ENCODE peak calls at places on chromosomes 2 and 18, in four cellular contexts. C is A549, M is GM12878, A is K562. Z is an unnamed sample.

GRCh38 chr2:7456762-7457161 is 539.5 kb downstream of the RNF144A start:
- DNase-seq in C (no peak), M (no peak), A (no peak), Z (no peak)

GRCh38 chr18:57885931-57886330 is 82.8 kb upstream of the ATP8B1 start:
- DNase-seq in C (no peak), M (no peak), A (no peak), Z (no peak)

GRCh38 chr2:135050684-135051083 is 1.4 kb upstream of the RAB3GAP1 start:
- DNase-seq in C (no peak), M (no peak), A (no peak), Z (no peak)

GRCh38 chr2:88582030-88582429 is 45.2 kb downstream of the EIF2AK3 start:
- DNase-seq in C (no peak), M (no peak), A (no peak), Z (no peak)

GRCh38 chr2:227862741-227863588 is 8.5 kb upstream of the DAW1 start:
- DNase-seq in C (peak), M (no peak), A (no peak), Z (peak)

GRCh38 chr18:31010601-31011000 is 31.9 kb downstream of the DSC3 start:
- DNase-seq in C (no peak), M (no peak), A (no peak), Z (no peak)

GRCh38 chr2:9033385-9034175 is 30.1 kb upstream of the MBOAT2 start:
- DNase-seq in C (no peak), M (no peak), A (peak), Z (no peak)

GRCh38 chr2:133213651-133214050 is 354.6 kb downstream of the NCKAP5 start:
- DNase-seq in C (no peak), M (no peak), A (no peak), Z (no peak)

GRCh38 chr2:80326214-80326613 is 21.7 kb upstream of the LRRTM1 start:
- DNase-seq in C (no peak), M (peak), A (no peak), Z (peak)

GRCh38 chr2:101729521-101730190 is 32.1 kb downstream of the MAP4K4 start:
- DNase-seq in C (no peak), M (no peak), A (no peak), Z (no peak)

GRCh38 chr2:234691968-234692955 is 195.4 kb upstream of the ARL4C start:
- DNase-seq in C (no peak), M (no peak), A (no peak), Z (peak)

GRCh38 chr2:152694161-152694661 is 23.1 kb downstream of the PRPF40A start:
- DNase-seq in C (peak), M (no peak), A (no peak), Z (no peak)

GRCh38 chr18:31513189-31513907 is 15.4 kb downstream of the DSG2 start:
- DNase-seq in C (peak), M (no peak), A (no peak), Z (peak)

GRCh38 chr2:124325667-124326425 is 300.8 kb downstream of the CNTNAP5 start:
- DNase-seq in C (no peak), M (no peak), A (no peak), Z (peak)

GRCh38 chr2:185567940-185568339 is 170.7 kb upstream of the FSIP2 start:
- DNase-seq in C (no peak), M (no peak), A (no peak), Z (no peak)

GRCh38 chr2:230706053-230706498 is 6.6 kb upstream of the CAB39 start:
- DNase-seq in C (no peak), M (no peak), A (no peak), Z (peak)

GRCh38 chr2:34003795-34004194 is 404.7 kb upstream of the FAM98A start:
- DNase-seq in C (no peak), M (no peak), A (no peak), Z (no peak)

GRCh38 chr18:23723121-23723520 is 33.9 kb downstream of the LAMA3 start:
- DNase-seq in C (no peak), M (no peak), A (no peak), Z (no peak)

GRCh38 chr2:23628926-23629325 is 243.9 kb downstream of the KLHL29 start:
- DNase-seq in C (no peak), M (no peak), A (no peak), Z (no peak)

GRCh38 chr2:159758686-159759085 is 39.3 kb downstream of the CD302 start:
- DNase-seq in C (peak), M (no peak), A (no peak), Z (no peak)

GRCh38 chr18:56678836-56679565 is 27.8 kb downstream of the WDR7 start:
- DNase-seq in C (no peak), M (no peak), A (no peak), Z (peak)

GRCh38 chr2:72745679-72746368 is 80.0 kb downstream of the EXOC6B start:
- DNase-seq in C (peak), M (no peak), A (peak), Z (peak)

GRCh38 chr2:84493494-84493893 is 22.8 kb upstream of the DNAH6 start:
- DNase-seq in C (no peak), M (no peak), A (no peak), Z (no peak)

GRCh38 chr2:241812730-241813079 is 3.7 kb downstream of the NEU4 start:
- DNase-seq in C (no peak), M (no peak), A (no peak), Z (no peak)

GRCh38 chr2:41854227-41854626 is 193.6 kb upstream of the PKDCC start:
- DNase-seq in C (no peak), M (no peak), A (no peak), Z (no peak)

GRCh38 chr2:238172439-238172838 is 13.7 kb downstream of the ERFE start:
- DNase-seq in C (no peak), M (no peak), A (no peak), Z (no peak)

GRCh38 chr2:140498360-140498759 is 1632.5 kb downstream of the LRP1B start:
- DNase-seq in C (no peak), M (no peak), A (no peak), Z (no peak)

GRCh38 chr18:49340446-49340845 is 120.0 kb downstream of the DYM start:
- DNase-seq in C (no peak), M (no peak), A (no peak), Z (no peak)

GRCh38 chr18:27887287-27887686 is 289.6 kb downstream of the CDH2 start:
- DNase-seq in C (no peak), M (no peak), A (no peak), Z (no peak)

GRCh38 chr18:49934457-49934856 is 121.1 kb upstream of the ACAA2 start:
- DNase-seq in C (no peak), M (no peak), A (no peak), Z (no peak)

GRCh38 chr18:46676162-46676830 is 19.3 kb upstream of the LOXHD1 start:
- DNase-seq in C (no peak), M (no peak), A (no peak), Z (no peak)

GRCh38 chr18:56789004-56789888 is 138.1 kb downstream of the WDR7 start:
- DNase-seq in C (peak), M (no peak), A (peak), Z (peak)

GRCh38 chr2:151247432-151247831 is 14.2 kb downstream of the RBM43 start:
- DNase-seq in C (no peak), M (no peak), A (no peak), Z (no peak)

GRCh38 chr2:86518498-86518897 is 44.7 kb downstream of the CHMP3 start:
- DNase-seq in C (no peak), M (no peak), A (no peak), Z (peak)

GRCh38 chr18:11660691-11661090 is 28.4 kb upstream of the GNAL start:
- DNase-seq in C (no peak), M (no peak), A (no peak), Z (no peak)
- TF ChIP-seq SMC3 in C (no peak), M (no peak), A (no peak), Z (no peak)

GRCh38 chr2:218898109-218898878 is 17.6 kb downstream of the WNT10A start:
- DNase-seq in C (peak), M (no peak), A (peak), Z (peak)
- TF ChIP-seq SMC3 in C (peak), M (peak), A (peak), Z (peak)

GRCh38 chr2:120564213-120565094 is 171.2 kb upstream of the GLI2 start:
- DNase-seq in C (no peak), M (no peak), A (peak), Z (peak)
- TF ChIP-seq SMC3 in C (no peak), M (no peak), A (no peak), Z (peak)

DNA sequence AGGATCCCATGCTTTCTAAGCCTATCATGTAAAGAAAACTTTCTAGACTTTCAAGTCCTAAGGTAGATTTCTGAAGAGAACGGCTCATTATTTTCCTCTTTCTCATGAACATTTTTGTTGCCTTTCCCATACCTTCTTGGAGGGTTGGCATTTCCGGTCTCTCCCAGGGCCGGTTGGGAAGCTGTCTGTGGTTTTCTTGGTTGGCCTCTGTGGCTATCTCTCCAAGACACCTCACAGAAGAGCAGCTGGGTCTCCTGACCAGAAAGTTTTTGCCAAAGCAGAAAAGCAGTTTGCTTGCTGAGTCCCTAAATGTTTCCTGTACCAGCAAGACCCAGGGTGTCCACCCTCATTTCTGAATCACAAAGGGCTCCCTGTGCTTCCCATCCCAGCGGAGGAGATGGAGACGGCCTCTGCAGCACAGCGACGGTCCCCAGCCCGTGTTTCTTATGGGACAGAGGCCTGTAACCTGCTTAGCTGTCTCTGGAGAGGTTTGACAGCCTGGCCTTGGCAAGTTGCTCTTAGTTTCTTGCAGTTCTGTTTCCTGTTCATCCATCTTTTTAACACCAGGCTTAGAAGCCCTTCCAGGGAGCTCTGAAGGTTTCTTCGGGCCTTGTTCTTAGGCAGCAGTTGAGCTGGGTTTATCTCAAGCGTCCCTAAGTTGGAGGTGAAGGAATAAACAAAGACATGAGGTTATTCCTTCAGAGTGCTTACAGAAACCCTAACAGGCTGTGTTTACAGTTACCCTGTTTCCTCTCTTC is 39.8 kb downstream of the GREB1 start:
- DNase-seq in C (no peak), M (no peak), A (no peak), Z (no peak)
- TF ChIP-seq SMC3 in C (no peak), M (no peak), A (no peak), Z (no peak)

DNA sequence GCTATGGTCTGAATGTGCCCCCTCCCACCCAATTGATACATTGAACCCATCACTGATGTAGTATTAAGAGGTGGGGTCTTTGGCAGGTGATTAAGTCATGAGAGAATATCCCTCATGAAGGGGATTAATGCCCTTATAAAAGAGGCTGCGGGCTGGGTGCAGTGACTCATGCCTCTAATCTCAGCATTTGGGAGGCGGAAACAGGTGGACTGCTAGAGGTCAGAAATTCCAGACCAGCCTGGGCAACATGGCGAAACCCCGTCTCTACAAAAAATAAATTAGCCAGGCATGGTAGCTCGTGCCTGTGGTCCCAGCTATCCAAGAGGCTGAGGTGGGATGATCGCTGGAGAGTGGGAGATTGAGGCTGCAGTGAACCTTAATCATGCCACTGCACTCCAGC is 14.3 kb downstream of the POLR2D start:
- DNase-seq in C (no peak), M (no peak), A (no peak), Z (no peak)
- TF ChIP-seq SMC3 in C (no peak), M (no peak), A (no peak), Z (no peak)

GRCh38 chr2:28755411-28755810 is 3.8 kb downstream of the PPP1CB start:
- DNase-seq in C (no peak), M (no peak), A (no peak), Z (no peak)
- TF ChIP-seq SMC3 in C (no peak), M (no peak), A (no peak), Z (no peak)

GRCh38 chr2:58926112-58926511 is 685.0 kb upstream of the FANCL start:
- DNase-seq in C (no peak), M (no peak), A (no peak), Z (no peak)
- TF ChIP-seq SMC3 in C (no peak), M (no peak), A (no peak), Z (no peak)

GRCh38 chr18:54222922-54223567 is 1.4 kb downstream of the MBD2 start:
- DNase-seq in C (no peak), M (peak), A (no peak), Z (peak)

GRCh38 chr18:54218299-54218698 is 6.2 kb downstream of the MBD2 start:
- DNase-seq in C (no peak), M (no peak), A (no peak), Z (no peak)

GRCh38 chr18:54220406-54220805 is 4.1 kb downstream of the MBD2 start:
- DNase-seq in C (no peak), M (no peak), A (no peak), Z (no peak)

GRCh38 chr18:54215069-54215468 is 9.4 kb downstream of the MBD2 start:
- DNase-seq in C (no peak), M (no peak), A (no peak), Z (no peak)

GRCh38 chr18:54217624-54218023 is 6.8 kb downstream of the MBD2 start:
- DNase-seq in C (no peak), M (no peak), A (no peak), Z (no peak)
- TF ChIP-seq SMC3 in C (no peak), M (no peak), A (no peak), Z (no peak)

GRCh38 chr18:22290004-22290403 is 120.6 kb downstream of the GATA6 start:
- DNase-seq in C (no peak), M (no peak), A (no peak), Z (no peak)

GRCh38 chr18:22283397-22283796 is 114.0 kb downstream of the GATA6 start:
- DNase-seq in C (no peak), M (no peak), A (no peak), Z (no peak)

GRCh38 chr18:22284581-22285230 is 115.3 kb downstream of the GATA6 start:
- DNase-seq in C (no peak), M (no peak), A (no peak), Z (no peak)

GRCh38 chr18:22285299-22286140 is 116.1 kb downstream of the GATA6 start:
- DNase-seq in C (no peak), M (no peak), A (no peak), Z (peak)

GRCh38 chr18:22286576-22286975 is 117.2 kb downstream of the GATA6 start:
- DNase-seq in C (no peak), M (no peak), A (no peak), Z (no peak)
- TF ChIP-seq SMC3 in C (no peak), M (no peak), A (no peak), Z (no peak)

Z was measured in HepG2.